ENCODE peak calls at places on chromosomes 12 and 14, in six cellular contexts. F is type B pancreatic cell; H is CD8-positive, alpha-beta T cell; X is RWPE1; E is BJ; R is nephron progenitor cell. Z is an unnamed sample.

GRCh38 chr14:50320279-50320678 is 8.2 kb downstream of the DMAC2L start:
- DNase-seq in F (no peak), H (no peak), X (peak), E (no peak), R (no peak), Z (no peak)

GRCh38 chr14:56959869-56960268 is 149.6 kb upstream of the OTX2 start:
- DNase-seq in F (no peak), H (no peak), X (no peak), E (no peak), R (no peak), Z (no peak)

GRCh38 chr12:89346741-89347324 is 5.5 kb downstream of the DUSP6 start:
- DNase-seq in F (no peak), H (no peak), X (peak), E (no peak), R (no peak), Z (no peak)

GRCh38 chr12:2255301-2255700 is 202.5 kb downstream of the CACNA1C start:
- DNase-seq in F (no peak), H (no peak), X (no peak), E (no peak), R (no peak), Z (no peak)

GRCh38 chr12:123119808-123120207 is 31.1 kb downstream of the PITPNM2 start:
- DNase-seq in F (no peak), H (peak), X (no peak), E (no peak), R (no peak), Z (no peak)

GRCh38 chr12:3137268-3137761 is 60.1 kb downstream of the TSPAN9 start:
- DNase-seq in F (no peak), H (no peak), X (no peak), E (no peak), R (peak), Z (peak)

GRCh38 chr12:51090705-51091229 is 7.4 kb upstream of the CSRNP2 start:
- DNase-seq in F (no peak), H (no peak), X (no peak), E (no peak), R (no peak), Z (no peak)

GRCh38 chr12:121858662-121859572 is at the start of gene HPD:
- DNase-seq in F (no peak), H (no peak), X (peak), E (no peak), R (peak), Z (no peak)

GRCh38 chr12:111201036-111201435 is 167.9 kb downstream of the PHETA1 start:
- DNase-seq in F (no peak), H (no peak), X (no peak), E (no peak), R (peak), Z (no peak)

GRCh38 chr14:51460051-51460450 is 191.7 kb upstream of the FRMD6 start:
- DNase-seq in F (no peak), H (no peak), X (no peak), E (no peak), R (no peak), Z (no peak)
- TF ChIP-seq CTCF in F (no peak), H (no peak), X (no peak), E (peak), R (no peak), Z (no peak)

GRCh38 chr14:37197421-37198272 is at the start of gene MIPOL1:
- DNase-seq in F (peak), H (no peak), X (peak), E (peak), R (peak), Z (peak)
- TF ChIP-seq CTCF in F (peak), H (no peak), X (peak), E (peak), R (no peak), Z (peak)

GRCh38 chr12:65962921-65963883 is 138.9 kb downstream of the HMGA2 start:
- DNase-seq in F (no peak), H (no peak), X (no peak), E (no peak), R (peak), Z (peak)
- TF ChIP-seq CTCF in F (peak), H (no peak), X (no peak), E (peak), R (no peak), Z (peak)

DNA sequence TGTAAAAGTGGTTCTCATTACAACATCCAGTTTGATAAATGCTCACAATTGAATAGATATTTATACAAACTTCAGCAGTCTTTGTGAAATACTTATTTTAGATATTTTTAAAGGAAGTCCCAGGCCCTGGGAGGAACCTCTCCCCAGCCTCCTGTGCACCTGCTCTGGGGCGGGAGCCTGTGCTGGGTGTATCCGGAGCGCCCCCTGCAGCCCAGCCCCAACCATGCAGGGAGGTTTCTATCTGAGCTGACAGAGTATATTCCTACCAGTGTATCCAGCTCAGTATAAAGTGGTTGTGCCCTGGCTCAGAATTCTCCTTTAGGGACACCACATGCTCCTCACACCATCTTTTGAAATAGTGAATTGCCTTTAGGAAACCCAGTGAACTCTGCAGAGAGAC is 851.8 kb downstream of the TMEM121 start:
- DNase-seq in F (no peak), H (peak), X (no peak), E (no peak), R (no peak), Z (no peak)
- TF ChIP-seq CTCF in F (no peak), H (peak), X (no peak), E (no peak), R (no peak), Z (no peak)

GRCh38 chr14:24705840-24706239 is 71.8 kb upstream of the GZMB start:
- DNase-seq in F (no peak), H (no peak), X (no peak), E (no peak), R (no peak), Z (no peak)
- TF ChIP-seq CTCF in F (no peak), H (no peak), X (no peak), E (no peak), R (no peak), Z (no peak)

DNA sequence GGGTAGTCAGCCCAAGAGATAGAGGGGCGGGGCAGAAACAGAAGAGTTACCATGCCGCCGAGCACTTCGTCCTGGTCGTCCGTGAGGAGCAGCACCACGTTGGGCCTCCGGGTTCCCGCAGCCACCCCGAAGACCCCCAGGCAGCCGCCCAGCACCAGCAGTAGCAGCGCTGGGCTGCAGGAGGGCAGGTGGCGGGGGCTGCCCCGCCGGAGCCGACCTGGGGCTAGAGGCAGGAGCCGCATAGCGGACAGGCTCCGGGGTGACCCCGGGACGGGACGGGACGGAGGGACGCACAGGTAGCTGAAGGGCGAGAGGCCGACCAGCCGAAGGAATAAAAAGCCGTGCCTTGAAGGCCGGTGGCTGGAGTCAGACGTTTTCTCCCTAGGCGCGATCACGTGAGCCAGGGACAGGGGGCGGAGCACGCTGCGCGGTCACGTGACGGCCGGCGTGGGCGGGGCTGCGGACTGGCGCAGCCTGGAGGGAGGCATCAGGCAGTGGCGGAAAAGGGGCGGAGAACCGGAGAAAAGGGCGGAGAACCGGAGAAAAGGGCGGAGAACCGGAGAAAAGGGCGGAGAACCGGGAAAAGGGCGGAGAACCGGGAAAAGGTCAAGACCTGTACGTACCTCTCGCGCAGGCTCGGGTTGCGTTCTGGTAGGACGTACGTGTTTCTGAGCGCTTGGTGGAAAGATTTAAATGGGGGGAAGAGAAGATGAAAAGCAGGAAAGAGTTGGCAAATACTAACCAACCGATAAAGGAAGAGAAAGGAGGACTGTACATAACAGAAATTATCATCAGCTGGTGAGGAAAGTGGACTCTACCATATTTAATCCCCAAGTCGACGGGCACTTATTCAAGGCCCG is at the start of gene GNS:
- DNase-seq in F (peak), H (peak), X (peak), E (peak), R (peak), Z (peak)
- TF ChIP-seq CTCF in F (no peak), H (no peak), X (no peak), E (no peak), R (no peak), Z (no peak)

DNA sequence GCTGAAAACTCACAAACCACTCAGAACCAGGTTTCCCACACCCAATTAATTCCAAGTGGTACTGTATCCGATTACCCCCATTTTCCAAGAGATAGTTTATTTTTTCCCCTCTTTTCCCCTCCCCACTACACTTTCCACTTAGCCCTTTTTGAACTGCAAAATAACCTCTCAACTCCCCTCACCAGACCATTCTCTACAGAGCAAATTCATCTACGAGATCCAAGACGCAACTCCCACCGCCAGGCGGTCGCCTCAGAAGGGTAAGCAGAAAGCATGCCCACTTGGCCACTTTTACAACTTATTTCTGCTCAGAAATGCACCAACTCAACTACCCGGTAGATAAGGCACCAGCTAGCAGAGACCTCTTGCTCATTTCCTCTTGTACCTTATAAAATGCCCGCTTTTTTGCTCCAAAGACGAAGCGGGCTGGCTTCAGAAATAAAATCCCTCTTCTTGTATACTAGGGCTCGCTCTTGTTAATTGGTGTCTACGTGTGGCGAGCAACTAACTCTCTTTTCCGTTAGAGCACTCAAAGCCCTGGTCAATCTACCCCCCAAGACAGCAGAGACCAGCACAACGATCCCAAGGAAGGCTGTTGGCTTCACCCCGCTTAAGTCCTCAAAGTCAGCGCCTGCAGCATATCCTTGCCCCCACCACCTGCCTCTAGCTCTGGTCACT is 910 bp upstream of the SRP54 start:
- DNase-seq in F (no peak), H (peak), X (peak), E (no peak), R (peak), Z (peak)
- TF ChIP-seq CTCF in F (peak), H (no peak), X (no peak), E (peak), R (peak), Z (peak)

GRCh38 chr12:116737774-116738657 is at the start of the genes RNFT2 and SPRING1:
- DNase-seq in F (peak), H (peak), X (peak), E (peak), R (peak), Z (peak)
- TF ChIP-seq CTCF in F (peak), H (no peak), X (no peak), E (peak), R (peak), Z (peak)